ENCODE peak calls at places on chromosomes 16 and 17, in seven cellular contexts. D, Z, A, R, S, Y and Q are unnamed samples.

GRCh38 chr16:85293899-85294642 is 181.8 kb upstream of the CIBAR2 start:
- ATAC-seq in D (no peak), Z (no peak), A (no peak), R (no peak), S (no peak), Y (no peak), Q (no peak)

GRCh38 chr17:81884968-81885367 is 6.4 kb downstream of the ALYREF start:
- ATAC-seq in D (no peak), Z (no peak), A (no peak), R (no peak), S (peak; percentile 5), Y (no peak), Q (no peak)

GRCh38 chr17:41624208-41625101 is at the start of gene KRT17:
- ATAC-seq in D (no peak), Z (peak; percentile 45), A (no peak), R (peak; percentile 59), S (no peak), Y (no peak), Q (peak; percentile 65)

GRCh38 chr17:64061157-64061898 is 40.9 kb upstream of the ICAM2 start:
- ATAC-seq in D (no peak), Z (peak; percentile 70), A (peak; percentile 76), R (no peak), S (no peak), Y (no peak), Q (peak; percentile 50)

GRCh38 chr17:41539071-41539492 is 11.0 kb upstream of the KRT19 start:
- ATAC-seq in D (no peak), Z (no peak), A (no peak), R (no peak), S (no peak), Y (no peak), Q (no peak)

GRCh38 chr17:57062865-57063264 is 22.2 kb upstream of the AKAP1 start:
- ATAC-seq in D (no peak), Z (no peak), A (no peak), R (no peak), S (no peak), Y (no peak), Q (no peak)

GRCh38 chr17:82372591-82373452 is 1.3 kb downstream of the UTS2R start:
- ATAC-seq in D (no peak), Z (no peak), A (no peak), R (no peak), S (no peak), Y (no peak), Q (no peak)

GRCh38 chr17:80705988-80706387 is 161.3 kb downstream of the RPTOR start:
- ATAC-seq in D (no peak), Z (no peak), A (no peak), R (no peak), S (no peak), Y (no peak), Q (no peak)

GRCh38 chr17:62986549-62986948 is 20.5 kb downstream of the TANC2 start:
- ATAC-seq in D (no peak), Z (no peak), A (no peak), R (no peak), S (no peak), Y (no peak), Q (no peak)

GRCh38 chr16:86874141-86874540 is 295.8 kb downstream of the FOXL1 start:
- ATAC-seq in D (no peak), Z (peak; percentile 36), A (peak; percentile 79), R (peak; percentile 55), S (no peak), Y (no peak), Q (peak; percentile 76)

GRCh38 chr16:17977260-17977659 is 359.3 kb downstream of the NPIPA8 start:
- ATAC-seq in D (no peak), Z (no peak), A (no peak), R (no peak), S (no peak), Y (no peak), Q (no peak)

GRCh38 chr16:8644151-8644512 is 22.6 kb downstream of the METTL22 start:
- ATAC-seq in D (no peak), Z (no peak), A (no peak), R (peak; percentile 56), S (no peak), Y (no peak), Q (no peak)

GRCh38 chr16:84308120-84308519 is 13.4 kb downstream of the WFDC1 start:
- ATAC-seq in D (no peak), Z (peak; percentile 53), A (peak; percentile 62), R (peak; percentile 74), S (peak; percentile 87), Y (no peak), Q (peak; percentile 60)

GRCh38 chr17:79988163-79988971 is 47.3 kb downstream of the TBC1D16 start:
- ATAC-seq in D (no peak), Z (peak; percentile 64), A (peak; percentile 11), R (peak; percentile 3), S (peak; percentile 42), Y (no peak), Q (no peak)

GRCh38 chr17:79739148-79740062 is 8.7 kb downstream of the ENPP7 start:
- ATAC-seq in D (no peak), Z (no peak), A (no peak), R (no peak), S (no peak), Y (no peak), Q (peak; percentile 14)

GRCh38 chr17:17722081-17722905 is 41.0 kb downstream of the RAI1 start:
- ATAC-seq in D (peak; percentile 28), Z (no peak), A (no peak), R (no peak), S (no peak), Y (no peak), Q (no peak)

GRCh38 chr17:69581061-69581955 is 166.8 kb downstream of the MAP2K6 start:
- ATAC-seq in D (peak; percentile 54), Z (no peak), A (peak; percentile 88), R (no peak), S (no peak), Y (peak; percentile 85), Q (no peak)

GRCh38 chr17:78674156-78674555 is 97.0 kb upstream of the DNAH17 start:
- ATAC-seq in D (no peak), Z (no peak), A (no peak), R (no peak), S (no peak), Y (no peak), Q (no peak)

GRCh38 chr17:50533720-50534148 is 1.2 kb downstream of the EPN3 start:
- ATAC-seq in D (no peak), Z (peak; percentile 37), A (no peak), R (peak; percentile 70), S (peak; percentile 44), Y (no peak), Q (peak; percentile 59)